ENCODE peak calls at places on chromosomes 13 and 19, in four cellular contexts. A is body of pancreas, E is cardiac muscle cell, P is BJ. H is an unnamed sample.

GRCh38 chr19:33431986-33432385 is 58.5 kb downstream of the CEBPG start:
- DNase-seq in A (no peak), E (no peak), P (no peak), H (no peak)

GRCh38 chr13:41694902-41695301 is 237.6 kb downstream of the RGCC start:
- DNase-seq in A (peak), E (peak), P (peak), H (no peak)

GRCh38 chr13:109126973-109127615 is 497.7 kb downstream of the MYO16 start:
- DNase-seq in A (no peak), E (no peak), P (no peak), H (no peak)

GRCh38 chr13:111909501-111909900 is 157.4 kb upstream of the SOX1 start:
- DNase-seq in A (no peak), E (no peak), P (no peak), H (no peak)

GRCh38 chr19:38990949-38991697 is 15.6 kb upstream of the FBXO17 start:
- DNase-seq in A (no peak), E (no peak), P (no peak), H (no peak)

GRCh38 chr13:73778242-73778864 is 355.9 kb downstream of the KLF12 start:
- DNase-seq in A (no peak), E (no peak), P (no peak), H (no peak)

GRCh38 chr13:31905896-31906295 is 125.7 kb upstream of the FRY start:
- DNase-seq in A (no peak), E (no peak), P (no peak), H (no peak)

GRCh38 chr13:51894239-51894638 is 32.5 kb downstream of the CCDC70 start:
- DNase-seq in A (no peak), E (no peak), P (no peak), H (no peak)

GRCh38 chr13:45370922-45371406 is 30.0 kb upstream of the TPT1 start:
- DNase-seq in A (peak), E (peak), P (no peak), H (peak)

GRCh38 chr13:51955281-51955771 is 55.9 kb downstream of the ATP7B start:
- DNase-seq in A (no peak), E (no peak), P (no peak), H (peak)

GRCh38 chr13:32495429-32495828 is 43.2 kb downstream of the N4BP2L2 start:
- DNase-seq in A (no peak), E (no peak), P (no peak), H (no peak)

GRCh38 chr13:103953859-103954258 is 887.6 kb upstream of the SLC10A2 start:
- DNase-seq in A (no peak), E (no peak), P (no peak), H (no peak)

GRCh38 chr13:40026174-40026585 is 370.7 kb downstream of the COG6 start:
- DNase-seq in A (no peak), E (no peak), P (no peak), H (no peak)

GRCh38 chr19:5035105-5035761 is 66.3 kb downstream of the KDM4B start:
- DNase-seq in A (peak), E (no peak), P (no peak), H (no peak)

GRCh38 chr13:79407349-79407979 is 1.4 kb upstream of the RBM26 start:
- DNase-seq in A (no peak), E (no peak), P (no peak), H (no peak)

GRCh38 chr13:28568286-28568685 is 73.4 kb upstream of the FLT1 start:
- DNase-seq in A (peak), E (peak), P (no peak), H (peak)

GRCh38 chr13:73883162-73883561 is 251.0 kb downstream of the KLF12 start:
- DNase-seq in A (no peak), E (peak), P (no peak), H (no peak)

GRCh38 chr13:31545616-31546015 is 193.7 kb upstream of the RXFP2 start:
- DNase-seq in A (no peak), E (no peak), P (peak), H (no peak)

GRCh38 chr19:51688665-51689571 is 4.2 kb upstream of the SPACA6 start:
- DNase-seq in A (peak), E (peak), P (peak), H (peak)

GRCh38 chr19:10855879-10856522 is 7.8 kb downstream of the C19orf38 start:
- DNase-seq in A (peak), E (peak), P (no peak), H (peak)

GRCh38 chr19:3544742-3545668 is 6.0 kb downstream of the TEKTIP1 start:
- DNase-seq in A (peak), E (peak), P (no peak), H (peak)

GRCh38 chr13:111907341-111907880 is 159.5 kb upstream of the SOX1 start:
- DNase-seq in A (no peak), E (no peak), P (no peak), H (no peak)

GRCh38 chr13:51849145-51850101 is 4.4 kb upstream of the TMEM272 start:
- DNase-seq in A (peak), E (peak), P (no peak), H (no peak)

GRCh38 chr19:4233282-4233853 is 4.0 kb downstream of the EBI3 start:
- DNase-seq in A (peak), E (peak), P (no peak), H (peak)

GRCh38 chr13:84255226-84255625 is 373.0 kb upstream of the SLITRK1 start:
- DNase-seq in A (no peak), E (no peak), P (no peak), H (no peak)

GRCh38 chr13:84445776-84446175 is 563.5 kb upstream of the SLITRK1 start:
- DNase-seq in A (no peak), E (no peak), P (no peak), H (no peak)

GRCh38 chr19:19204181-19204580 is 967 bp upstream of the NR2C2AP start:
- DNase-seq in A (no peak), E (no peak), P (no peak), H (no peak)

GRCh38 chr13:35157143-35157755 is 215.2 kb downstream of the NBEA start:
- DNase-seq in A (peak), E (peak), P (no peak), H (peak)

GRCh38 chr19:47390533-47391488 is 28.5 kb downstream of the MEIS3 start:
- DNase-seq in A (no peak), E (no peak), P (no peak), H (no peak)

GRCh38 chr19:45323671-45324081 is 1.0 kb upstream of the CKM start:
- DNase-seq in A (no peak), E (peak), P (no peak), H (no peak)

GRCh38 chr19:54430306-54431254 is 15.3 kb downstream of the TTYH1 start:
- DNase-seq in A (peak), E (peak), P (no peak), H (peak)

GRCh38 chr13:57820924-57821323 is 189.4 kb downstream of the PCDH17 start:
- DNase-seq in A (no peak), E (no peak), P (no peak), H (no peak)

GRCh38 chr19:3969435-3970312 is 1.2 kb downstream of the DAPK3 start:
- DNase-seq in A (no peak), E (peak), P (no peak), H (peak)

GRCh38 chr19:14440049-14440448 is 6.9 kb downstream of the PKN1 start:
- DNase-seq in A (peak), E (no peak), P (no peak), H (peak)

GRCh38 chr19:54136086-54136863 is 1.3 kb upstream of the CNOT3 start:
- DNase-seq in A (no peak), E (no peak), P (no peak), H (peak)

GRCh38 chr19:56193981-56194380 is 3.6 kb downstream of the ZSCAN5B start:
- DNase-seq in A (no peak), E (no peak), P (no peak), H (no peak)

GRCh38 chr13:39590466-39591036 is 12.4 kb downstream of the LHFPL6 start:
- DNase-seq in A (no peak), E (no peak), P (no peak), H (no peak)

GRCh38 chr13:22561581-22561980 is 619.2 kb upstream of the SGCG start:
- DNase-seq in A (no peak), E (no peak), P (no peak), H (no peak)

GRCh38 chr13:97058417-97058816 is 64.1 kb upstream of the OXGR1 start:
- DNase-seq in A (no peak), E (no peak), P (no peak), H (no peak)

GRCh38 chr19:802888-803561 is 5.8 kb downstream of the PTBP1 start:
- DNase-seq in A (no peak), E (peak), P (no peak), H (no peak)
- H3K4me3 ChIP-seq in A (no peak), E (no peak), P (no peak), H (no peak)

GRCh38 chr19:16527334-16527935 is 14.8 kb downstream of the CHERP start:
- DNase-seq in A (no peak), E (no peak), P (no peak), H (no peak)
- H3K4me3 ChIP-seq in A (no peak), E (no peak), P (no peak), H (no peak)

GRCh38 chr19:18090545-18091216 is 3.9 kb upstream of the IL12RB1 start:
- DNase-seq in A (no peak), E (no peak), P (no peak), H (no peak)

GRCh38 chr19:18086590-18087138 is at the start of gene IL12RB1:
- DNase-seq in A (no peak), E (no peak), P (no peak), H (peak)

GRCh38 chr19:18093439-18094161 is 4.0 kb upstream of the MAST3 start:
- DNase-seq in A (peak), E (no peak), P (no peak), H (no peak)

GRCh38 chr19:18089726-18090125 is 3.0 kb upstream of the IL12RB1 start:
- DNase-seq in A (no peak), E (no peak), P (no peak), H (no peak)

DNA sequence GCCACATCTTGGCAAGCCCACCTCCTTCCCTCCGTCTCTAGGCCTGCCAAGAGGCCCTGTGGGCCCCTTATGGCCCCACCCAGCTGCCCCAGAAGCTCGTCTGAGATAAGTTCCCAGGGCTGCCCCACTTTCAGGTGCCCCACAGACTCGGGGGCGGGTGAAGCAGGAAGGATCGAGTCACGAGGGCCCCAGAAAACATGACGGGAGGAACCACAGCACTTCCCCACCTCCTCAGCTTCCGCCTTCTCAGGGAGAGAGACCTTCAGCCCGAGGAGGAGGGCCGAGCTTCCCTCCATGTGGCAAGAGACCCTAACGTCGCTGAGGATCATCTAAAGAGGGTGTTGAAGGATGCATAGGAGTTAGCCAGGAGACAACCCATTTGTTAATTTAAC is 4.5 kb upstream of the IL12RB1 start:
- DNase-seq in A (peak), E (no peak), P (no peak), H (peak)
- H3K4me3 ChIP-seq in A (no peak), E (no peak), P (no peak), H (no peak)

DNA sequence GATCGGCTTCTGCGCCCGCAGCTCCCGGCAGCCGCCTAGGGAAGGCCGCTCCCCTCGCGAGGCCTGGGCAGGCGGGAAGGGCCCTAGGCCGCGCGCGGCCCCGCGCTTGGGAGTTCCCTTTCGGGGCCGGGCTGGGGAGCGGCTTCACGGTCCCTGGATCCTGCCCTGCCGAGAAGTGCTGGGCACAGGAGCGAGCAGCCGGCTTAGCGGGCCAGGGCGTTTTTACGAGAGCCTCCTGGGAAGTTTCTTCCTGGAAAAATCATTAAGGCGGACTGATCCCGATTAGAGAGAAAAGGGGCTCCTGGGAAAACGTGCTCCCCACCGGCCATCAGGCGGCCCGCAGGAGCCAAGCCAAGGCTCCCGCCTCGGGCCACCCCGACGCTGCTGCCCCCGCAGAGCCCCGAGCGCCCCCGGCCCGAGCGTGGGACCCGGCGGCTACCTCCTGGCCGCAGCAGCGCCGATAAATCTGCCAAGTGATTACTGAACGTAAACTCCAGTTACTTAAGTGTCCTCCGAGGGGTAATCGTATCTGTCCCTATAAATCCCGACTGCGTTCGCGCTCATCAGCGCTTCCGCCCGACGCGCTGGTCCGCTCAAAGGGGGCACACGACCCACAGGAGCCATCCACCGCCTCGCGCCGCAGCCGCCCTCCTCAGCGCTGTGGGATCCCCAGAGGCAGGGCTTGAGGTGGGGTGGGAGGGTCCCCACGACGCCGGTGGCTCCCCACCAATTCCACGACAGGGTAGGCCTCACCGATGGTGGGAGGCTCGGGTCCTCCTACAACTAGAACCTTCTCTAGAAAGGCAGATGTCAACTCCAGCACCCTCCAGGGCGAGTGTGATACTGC is 2.8 kb downstream of the ZIC5 start:
- DNase-seq in A (no peak), E (peak), P (no peak), H (peak)
- H3K4me3 ChIP-seq in A (no peak), E (peak), P (no peak), H (no peak)

GRCh38 chr13:113648218-113648615 is 9.8 kb downstream of the ATP4B start:
- DNase-seq in A (peak), E (no peak), P (no peak), H (no peak)
- H3K4me3 ChIP-seq in A (no peak), E (no peak), P (no peak), H (peak)

GRCh38 chr13:100789025-100789424 is 114.4 kb upstream of the TMTC4 start:
- DNase-seq in A (no peak), E (no peak), P (no peak), H (no peak)

GRCh38 chr13:100789968-100790367 is 115.4 kb upstream of the TMTC4 start:
- DNase-seq in A (no peak), E (no peak), P (no peak), H (no peak)

GRCh38 chr13:100788540-100788939 is 113.9 kb upstream of the TMTC4 start:
- DNase-seq in A (no peak), E (no peak), P (no peak), H (no peak)

GRCh38 chr13:100790405-100790804 is 115.8 kb upstream of the TMTC4 start:
- DNase-seq in A (no peak), E (no peak), P (no peak), H (no peak)

DNA sequence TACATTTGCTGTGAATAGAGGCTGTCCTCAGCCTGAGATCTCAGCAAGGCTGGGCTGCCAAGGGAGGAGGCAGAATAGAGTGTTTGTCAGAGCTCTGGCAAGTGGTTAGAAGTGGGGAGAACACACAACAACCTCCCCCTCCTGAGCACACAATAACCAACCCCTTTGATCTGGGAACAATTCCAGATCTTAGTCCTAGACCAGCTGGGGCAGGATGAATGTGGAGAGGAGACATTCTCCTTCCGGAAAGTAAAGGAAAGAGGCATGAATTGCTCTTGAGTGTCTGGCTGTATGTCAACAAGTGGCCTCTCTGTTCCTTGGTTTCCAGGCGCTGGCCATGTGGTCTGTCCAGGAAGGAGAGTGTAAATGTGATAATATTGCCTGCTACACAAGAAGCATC is 114.9 kb upstream of the TMTC4 start:
- DNase-seq in A (peak), E (no peak), P (no peak), H (no peak)
- H3K4me3 ChIP-seq in A (no peak), E (no peak), P (no peak), H (no peak)

H was measured in small intestine.